ENCODE peak calls at places on chromosomes 2 and 18, in ten cellular contexts. O, T, K, A, W, N, F, V, X and J are unnamed samples.

GRCh38 chr2:195706161-195706900 is 49.3 kb downstream of the SLC39A10 start:
- DNase-seq in X (no peak), O (no peak), F (peak), A (no peak), V (no peak), T (no peak), K (no peak), N (no peak), W (no peak), J (no peak)

GRCh38 chr2:239610457-239611221 is 209.8 kb upstream of the HDAC4 start:
- DNase-seq in K (no peak), F (no peak), T (no peak), V (no peak), A (no peak), X (no peak), W (no peak), O (no peak), N (no peak), J (no peak)

GRCh38 chr2:197198890-197199289 is 111.7 kb downstream of the ANKRD44 start:
- DNase-seq in A (peak), O (no peak), X (no peak), W (no peak), K (peak), T (peak), N (no peak), F (no peak), V (peak), J (peak)

GRCh38 chr2:104889261-104890091 is 35.6 kb downstream of the POU3F3 start:
- DNase-seq in V (no peak), T (no peak), O (no peak), F (no peak), K (peak), X (no peak), N (no peak), W (no peak), A (no peak), J (no peak)

GRCh38 chr2:225173909-225174308 is 131.6 kb upstream of the DOCK10 start:
- DNase-seq in T (no peak), W (no peak), K (no peak), N (no peak), F (no peak), V (no peak), X (peak), O (peak), A (no peak), J (no peak)

GRCh38 chr2:239710953-239711861 is 310.4 kb upstream of the HDAC4 start:
- DNase-seq in F (no peak), X (no peak), V (no peak), W (no peak), K (no peak), N (no peak), O (no peak), T (no peak), A (no peak), J (no peak)

GRCh38 chr2:119730598-119731278 is 29.0 kb upstream of the PTPN4 start:
- DNase-seq in N (no peak), O (no peak), T (no peak), A (no peak), V (no peak), F (peak), X (no peak), W (peak), K (no peak), J (no peak)

GRCh38 chr2:28661589-28662001 is 90.0 kb upstream of the PPP1CB start:
- DNase-seq in V (no peak), W (peak), O (no peak), A (no peak), T (no peak), K (peak), X (no peak), F (peak), N (no peak), J (peak)

GRCh38 chr2:204533629-204534370 is 11.5 kb upstream of the PARD3B start:
- DNase-seq in W (no peak), V (no peak), F (peak), K (no peak), T (no peak), N (no peak), A (no peak), O (no peak), X (no peak), J (no peak)

GRCh38 chr18:46536215-46536874 is 120.7 kb downstream of the LOXHD1 start:
- DNase-seq in X (no peak), N (no peak), F (peak), K (no peak), O (no peak), W (peak), V (no peak), A (no peak), T (no peak), J (no peak)

GRCh38 chr2:218033208-218033589 is 30.4 kb upstream of the TNS1 start:
- DNase-seq in T (no peak), V (no peak), X (no peak), W (no peak), A (no peak), K (no peak), O (no peak), N (no peak), F (no peak), J (no peak)

GRCh38 chr2:8548065-8548870 is 133.6 kb upstream of the ID2 start:
- DNase-seq in A (no peak), N (no peak), F (no peak), X (no peak), V (no peak), T (no peak), O (no peak), K (no peak), W (no peak), J (peak)